ENCODE peak calls at places on chromosome 15, in seven cellular contexts. H is stomach, L is upper lobe of left lung, Q is A549, P is GM12878, F is sigmoid colon, C is transverse colon. I is an unnamed sample. For H3K9me3 and H3K4me1, the result is how much of the 10 kb centered on the place peaks cover.

GRCh38 chr15:63436872-63437375 is 55.3 kb upstream of the CA12 start:
- DNase-seq in H (peak), L (peak), Q (peak), P (no peak), F (peak), C (peak), I (peak)

GRCh38 chr15:52466134-52466701 is 62.5 kb downstream of the MYO5A start:
- DNase-seq in H (peak), L (peak), Q (no peak), P (peak), F (peak), C (peak), I (no peak)

GRCh38 chr15:83312046-83312445 is 27.6 kb upstream of the BNC1 start:
- DNase-seq in H (no peak), L (no peak), Q (no peak), P (no peak), F (no peak), C (no peak), I (no peak)

GRCh38 chr15:46251873-46252272 is 617.0 kb downstream of the SQOR start:
- DNase-seq in H (no peak), L (no peak), Q (no peak), P (no peak), F (no peak), C (no peak), I (no peak)

GRCh38 chr15:60651734-60652141 is 172.8 kb upstream of the ICE2 start:
- DNase-seq in H (no peak), L (no peak), Q (no peak), P (peak), F (no peak), C (no peak), I (no peak)

GRCh38 chr15:90388462-90389182 is 580 bp downstream of the IQGAP1 start:
- DNase-seq in H (peak), L (peak), Q (peak), P (no peak), F (peak), C (peak), I (peak)

GRCh38 chr15:63402498-63403253 is 21.0 kb upstream of the CA12 start:
- DNase-seq in H (no peak), L (no peak), Q (peak), P (no peak), F (no peak), C (no peak), I (peak)

GRCh38 chr15:83462953-83463433 is 15.9 kb downstream of the SH3GL3 start:
- DNase-seq in H (no peak), L (no peak), Q (no peak), P (no peak), F (no peak), C (no peak), I (no peak)

GRCh38 chr15:53246404-53246803 is 456.3 kb upstream of the ONECUT1 start:
- DNase-seq in H (no peak), L (no peak), Q (no peak), P (no peak), F (no peak), C (no peak), I (no peak)

GRCh38 chr15:28118083-28118482 is 19.0 kb upstream of the OCA2 start:
- DNase-seq in H (no peak), L (no peak), Q (no peak), P (no peak), F (no peak), C (no peak), I (no peak)

GRCh38 chr15:25693321-25694237 is 169.5 kb downstream of the ATP10A start:
- DNase-seq in H (no peak), L (no peak), Q (no peak), P (no peak), F (peak), C (no peak), I (peak)

GRCh38 chr15:101207867-101208288 is 44.0 kb downstream of the CHSY1 start:
- DNase-seq in H (peak), L (peak), Q (no peak), P (no peak), F (peak), C (peak), I (peak)

GRCh38 chr15:58724471-58724870 is 25.0 kb downstream of the ADAM10 start:
- DNase-seq in H (no peak), L (peak), Q (no peak), P (peak), F (no peak), C (no peak), I (no peak)

GRCh38 chr15:101387591-101387990 is 92.5 kb upstream of the SNRPA1 start:
- DNase-seq in H (no peak), L (no peak), Q (no peak), P (no peak), F (no peak), C (no peak), I (no peak)

GRCh38 chr15:36024066-36024465 is 478.1 kb upstream of the DPH6 start:
- DNase-seq in H (no peak), L (no peak), Q (no peak), P (no peak), F (no peak), C (no peak), I (no peak)
- TF ChIP-seq EP300 in H (no peak), L (no peak), Q (no peak), P (no peak), F (no peak), C (no peak), I (no peak)

GRCh38 chr15:20665653-20666052 is 124.1 kb upstream of the GOLGA6L6 start:
- DNase-seq in H (no peak), L (no peak), Q (no peak), P (no peak), F (no peak), C (no peak), I (no peak)
- H3K9me3 ChIP-seq in H (under half), L (under half), Q (under half), P (under half), F (under half), C (under half), I (under half)

DNA sequence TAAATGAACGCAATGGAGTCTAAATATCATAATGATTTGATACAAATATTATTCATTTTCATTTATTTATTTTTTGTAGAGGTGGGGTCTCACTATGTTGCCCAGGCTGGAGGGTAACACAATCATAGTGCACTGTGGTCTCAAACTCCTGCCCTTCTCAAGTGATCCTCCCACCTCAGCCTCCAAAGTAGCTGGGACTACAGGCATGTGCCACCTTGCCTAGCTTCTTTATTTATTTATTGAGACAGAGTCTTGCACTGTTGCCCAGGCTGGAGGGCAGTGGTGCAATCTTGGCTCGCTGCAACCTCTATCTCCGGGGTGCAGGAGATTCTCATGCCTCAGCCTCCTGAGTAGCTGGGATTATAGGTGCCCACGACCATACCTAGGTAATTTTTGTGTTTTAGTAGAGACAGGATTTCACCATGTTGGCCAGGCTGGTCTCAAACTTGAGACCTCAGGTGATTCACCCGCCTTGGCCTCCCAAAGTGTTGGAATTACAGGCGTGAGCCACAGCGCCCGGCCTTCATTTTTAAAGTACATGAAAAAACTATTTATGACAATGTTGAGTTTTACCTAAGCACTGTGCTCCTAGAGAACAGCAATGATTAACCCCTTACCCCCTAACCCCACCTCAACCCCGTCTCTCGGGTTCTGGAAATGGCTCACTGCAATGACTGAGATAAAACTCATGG is 4.0 kb upstream of the AEN start:
- DNase-seq in H (no peak), L (no peak), Q (no peak), P (no peak), F (no peak), C (no peak), I (no peak)
- H3K4me1 ChIP-seq in H (under half), L (under half), Q (under half), P (under half), F (under half), C (under half), I (under half)

GRCh38 chr15:37040072-37040742 is 60.1 kb downstream of the MEIS2 start:
- DNase-seq in H (no peak), L (no peak), Q (no peak), P (no peak), F (no peak), C (no peak), I (no peak)
- TF ChIP-seq EP300 in H (no peak), L (no peak), Q (no peak), P (no peak), F (no peak), C (no peak), I (no peak)

DNA sequence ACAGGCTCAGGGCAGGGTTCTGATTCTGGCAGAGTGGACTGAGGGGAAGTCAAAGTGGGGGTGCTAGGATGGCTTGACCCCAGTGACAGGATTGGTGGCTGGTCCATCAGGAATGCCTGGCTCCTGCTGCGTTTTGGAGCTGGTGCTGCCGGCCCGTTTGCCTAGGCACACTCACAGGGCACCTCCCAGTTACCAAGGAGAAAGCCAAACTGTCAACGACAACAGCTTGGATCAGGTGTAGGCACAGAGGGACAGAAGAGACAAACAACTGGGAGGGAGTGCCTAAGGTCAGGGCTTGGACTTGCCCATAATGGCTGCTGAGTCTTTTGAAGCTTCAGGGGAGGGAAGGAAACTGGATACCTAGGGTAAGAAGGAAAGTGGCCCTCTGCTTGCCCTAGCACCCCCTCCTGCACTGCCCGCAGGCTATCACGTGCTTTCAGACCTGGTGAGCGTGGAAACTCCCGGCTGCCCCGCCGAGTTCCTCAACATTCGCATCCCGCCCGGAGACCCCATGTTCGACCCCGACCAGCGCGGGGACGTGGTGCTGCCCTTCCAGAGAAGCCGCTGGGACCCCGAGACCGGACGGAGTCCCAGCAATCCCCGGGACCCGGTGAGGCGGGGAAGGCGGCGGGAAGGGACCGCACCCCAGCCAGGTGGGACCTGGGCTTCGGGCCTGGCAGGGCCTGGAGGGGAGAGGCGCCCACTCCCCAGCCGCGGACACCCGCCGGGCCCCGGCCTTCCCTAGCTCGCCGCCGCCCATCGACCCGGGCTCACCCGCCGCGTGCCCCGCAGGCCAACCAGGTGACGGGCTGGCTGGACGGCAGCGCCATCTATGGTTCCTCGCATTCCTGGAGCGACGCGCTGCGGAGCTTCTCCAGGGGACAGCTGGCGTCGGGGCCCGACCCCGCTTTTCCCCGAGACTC is 5.1 kb downstream of the DUOX1 start:
- DNase-seq in H (peak), L (peak), Q (no peak), P (no peak), F (no peak), C (peak), I (no peak)
- H3K9me3 ChIP-seq in H (under half), L (under half), Q (under half), P (under half), F (under half), C (under half), I (under half)

DNA sequence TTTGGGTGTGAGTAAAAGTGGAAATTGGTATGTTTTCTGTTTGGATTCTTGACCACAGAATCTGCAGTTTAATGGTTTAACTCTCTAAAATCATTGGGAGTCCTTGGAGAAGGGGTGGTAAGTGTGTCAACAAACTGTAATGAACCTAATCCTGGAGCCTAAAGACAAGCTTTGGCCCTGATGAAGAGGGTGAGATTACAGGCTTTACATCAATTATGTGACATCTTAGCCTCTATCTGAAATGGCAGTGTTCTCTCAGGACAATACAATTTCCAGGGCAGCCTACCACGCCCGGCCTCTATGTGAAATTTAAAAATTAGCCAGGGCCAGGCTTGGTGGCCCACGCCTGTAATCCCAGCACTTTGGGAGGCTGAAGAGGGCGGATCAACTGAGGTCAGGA is 4.3 kb upstream of the PKM start:
- DNase-seq in H (no peak), L (no peak), Q (no peak), P (no peak), F (no peak), C (no peak), I (no peak)
- H3K4me1 ChIP-seq in H (under half), L (under half), Q (half or more), P (under half), F (under half), C (under half), I (under half)